ENCODE peak calls at places on chromosome 22, in ten cellular contexts. I is GM23248, P is A549, T is IMR-90, A is brain microvascular endothelial cell, Y is GM12878, S is pancreas, L is adrenal gland, D is hepatocyte, U is stomach. J is an unnamed sample.

GRCh38 chr22:50258361-50259292 is 2.9 kb downstream of the MAPK12 start:
- DNase-seq in A (no peak), T (no peak), I (no peak), P (no peak), S (no peak), D (no peak), Y (no peak), L (no peak), U (peak), J (no peak)

GRCh38 chr22:40281717-40282116 is 64.6 kb upstream of the ADSL start:
- DNase-seq in S (no peak), D (no peak), A (no peak), P (no peak), I (no peak), T (no peak), Y (no peak), L (no peak), U (no peak), J (no peak)

GRCh38 chr22:27996529-27996925 is 77.5 kb upstream of the PITPNB start:
- DNase-seq in D (no peak), T (no peak), P (no peak), U (no peak), L (no peak), Y (no peak), S (peak), I (no peak), A (no peak), J (no peak)

GRCh38 chr22:37735054-37735453 is 38.2 kb downstream of the TRIOBP start:
- DNase-seq in Y (no peak), I (peak), D (peak), S (peak), A (no peak), P (peak), U (peak), T (no peak), L (peak), J (no peak)

GRCh38 chr22:39429186-39429585 is 27.6 kb upstream of the MGAT3 start:
- DNase-seq in S (no peak), D (peak), L (no peak), T (no peak), Y (no peak), A (no peak), U (no peak), P (no peak), I (no peak), J (no peak)

GRCh38 chr22:38843716-38844660 is at the start of gene NPTXR:
- DNase-seq in U (peak), L (peak), A (no peak), S (peak), Y (no peak), T (peak), P (peak), I (peak), D (peak), J (no peak)

GRCh38 chr22:36391648-36392047 is 3.9 kb upstream of the MYH9 start:
- DNase-seq in S (no peak), A (no peak), L (no peak), U (no peak), P (no peak), I (no peak), T (no peak), D (no peak), Y (no peak), J (no peak)

GRCh38 chr22:37256075-37256726 is 12.1 kb upstream of the RAC2 start:
- DNase-seq in U (no peak), A (no peak), S (no peak), L (no peak), T (no peak), Y (no peak), P (no peak), D (no peak), I (no peak), J (no peak)

GRCh38 chr22:40928657-40929056 is 22.5 kb upstream of the RBX1 start:
- DNase-seq in A (no peak), L (no peak), Y (no peak), P (no peak), T (no peak), S (no peak), I (no peak), U (no peak), D (no peak), J (no peak)

GRCh38 chr22:42560781-42561180 is 7.0 kb downstream of the SERHL2 start:
- DNase-seq in T (no peak), S (no peak), U (no peak), Y (no peak), A (no peak), I (peak), D (no peak), L (no peak), P (no peak), J (no peak)

GRCh38 chr22:50329236-50329635 is 2.4 kb upstream of the DENND6B start:
- DNase-seq in D (no peak), P (no peak), T (peak), S (no peak), U (no peak), Y (no peak), A (peak), L (no peak), I (peak), J (no peak)

GRCh38 chr22:48713266-48714205 is 1114.1 kb downstream of the BRD1 start:
- DNase-seq in Y (no peak), I (no peak), A (no peak), D (no peak), L (no peak), U (no peak), T (no peak), P (no peak), S (peak), J (no peak)

GRCh38 chr22:49628351-49629023 is 199.2 kb downstream of the BRD1 start:
- DNase-seq in L (no peak), A (no peak), D (no peak), I (no peak), S (peak), Y (no peak), T (no peak), P (no peak), U (no peak), J (no peak)

GRCh38 chr22:47775686-47776085 is 1013.2 kb downstream of the TBC1D22A start:
- DNase-seq in Y (no peak), D (no peak), I (no peak), T (no peak), U (no peak), P (no peak), S (no peak), L (no peak), A (no peak), J (no peak)

GRCh38 chr22:35064664-35065063 is 1.3 kb upstream of the ISX start:
- DNase-seq in U (no peak), D (peak), T (no peak), P (no peak), Y (peak), L (no peak), A (no peak), I (no peak), S (no peak), J (no peak)

GRCh38 chr22:27531782-27532530 is 269.6 kb downstream of the MN1 start:
- DNase-seq in L (no peak), A (peak), I (peak), T (peak), Y (no peak), D (peak), S (no peak), P (no peak), U (no peak), J (no peak)

DNA sequence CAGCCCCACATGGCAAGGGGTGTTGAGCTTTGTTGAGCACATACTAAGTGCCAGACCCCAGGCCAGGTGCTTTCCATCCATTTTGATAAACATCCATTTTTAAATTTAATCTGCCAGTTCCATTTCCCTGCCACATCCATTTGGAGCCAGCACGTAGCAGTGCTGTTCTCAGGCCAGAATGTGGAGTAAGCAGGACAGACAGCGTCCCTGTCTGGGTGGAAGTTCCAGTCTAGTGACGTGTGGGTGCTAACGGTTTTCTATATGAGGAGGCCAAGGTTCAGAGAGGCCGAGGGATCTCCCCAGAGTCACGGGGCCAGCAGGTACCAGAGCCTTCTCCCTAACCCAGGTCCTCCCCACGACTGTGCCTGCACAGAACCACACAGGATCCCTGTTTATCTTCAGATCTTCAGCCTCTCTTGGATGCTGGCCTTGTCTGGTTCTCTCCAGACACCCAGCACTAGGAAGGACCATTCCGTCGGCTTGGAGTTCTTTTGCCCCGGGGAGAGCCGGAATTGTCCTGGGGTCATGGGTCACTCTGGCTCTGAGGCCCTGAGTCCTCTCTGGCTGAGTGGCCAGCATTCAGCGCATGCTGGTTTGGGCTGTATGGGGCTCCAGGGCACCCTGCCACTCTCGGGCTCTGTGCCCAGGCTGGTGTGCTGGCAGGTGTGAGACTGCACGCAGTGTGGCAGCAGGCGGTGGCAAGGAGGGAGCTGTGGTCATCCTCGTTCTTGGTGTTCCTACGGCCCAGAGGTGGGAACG is 63.6 kb upstream of the PPARA start:
- DNase-seq in D (no peak), A (no peak), Y (no peak), L (peak), I (peak), T (peak), S (peak), U (peak), P (no peak), J (peak)
- H3K27ac ChIP-seq in D (peak), A (peak), Y (no peak), L (peak), I (peak), T (peak), S (peak), U (peak), P (peak), J (peak)

GRCh38 chr22:20549232-20549841 is 41.9 kb downstream of the MED15 start:
- DNase-seq in P (no peak), L (no peak), T (no peak), A (no peak), I (no peak), D (no peak), S (no peak), U (no peak), Y (no peak), J (no peak)

GRCh38 chr22:20552450-20552894 is 45.1 kb downstream of the MED15 start:
- DNase-seq in T (peak), D (peak), I (peak), Y (no peak), U (peak), P (no peak), S (no peak), A (peak), L (peak), J (peak)

GRCh38 chr22:20550057-20550817 is 42.8 kb downstream of the MED15 start:
- DNase-seq in L (no peak), P (no peak), Y (no peak), A (no peak), U (no peak), D (no peak), T (no peak), I (peak), S (no peak), J (no peak)

GRCh38 chr22:20551805-20552449 is 44.5 kb downstream of the MED15 start:
- DNase-seq in P (no peak), S (peak), D (no peak), T (no peak), A (no peak), U (no peak), L (no peak), Y (no peak), I (peak), J (peak)

GRCh38 chr22:20550851-20551744 is 43.7 kb downstream of the MED15 start:
- DNase-seq in D (peak), A (peak), L (peak), Y (peak), P (no peak), T (peak), I (peak), U (no peak), S (no peak), J (peak)
- H3K4me3 ChIP-seq in D (no peak), A (no peak), L (no peak), Y (no peak), P (no peak), T (no peak), I (peak), U (no peak), S (no peak), J (peak)

DNA sequence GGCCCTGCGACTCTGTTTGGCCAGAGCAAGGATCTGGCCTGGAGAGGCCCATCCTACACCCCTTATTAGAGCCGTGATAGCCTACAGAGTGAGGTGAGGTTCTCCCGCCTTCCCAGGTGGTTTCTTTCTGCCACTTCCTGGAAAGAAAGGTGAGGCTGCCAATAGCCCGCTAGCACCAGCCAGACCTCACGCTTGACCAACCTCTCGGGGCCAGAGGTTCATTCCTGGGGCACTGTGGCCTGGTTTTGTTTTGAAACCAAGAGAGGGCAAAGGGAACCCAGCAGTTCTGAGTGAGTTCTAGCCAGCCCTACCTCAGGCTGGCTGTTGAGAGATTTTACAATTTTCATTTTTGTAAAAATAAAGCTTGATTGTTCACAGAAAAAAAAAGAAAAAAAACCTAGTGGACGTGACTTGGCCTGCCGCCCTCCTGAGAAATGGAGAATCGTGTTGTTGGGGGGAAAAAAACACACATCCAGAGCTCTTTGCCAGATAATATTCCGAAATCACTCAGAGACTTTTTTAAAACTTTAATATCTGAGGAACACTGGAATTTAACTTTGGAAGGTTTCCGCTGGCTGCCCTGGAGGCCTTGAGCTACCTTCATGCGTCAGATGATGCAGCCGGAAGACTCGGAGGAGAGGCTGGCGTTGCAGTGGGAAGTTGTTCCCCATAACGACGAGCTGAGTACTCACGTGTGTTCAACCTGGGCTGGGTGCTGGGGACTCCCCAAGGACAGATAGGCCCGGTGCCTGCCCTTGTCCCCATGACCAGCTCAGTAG is 84.5 kb downstream of the BCR start:
- DNase-seq in P (no peak), T (no peak), U (peak), S (no peak), Y (no peak), D (no peak), I (no peak), L (peak), A (no peak), J (no peak)
- H3K27ac ChIP-seq in P (no peak), T (no peak), U (peak), S (peak), Y (peak), D (no peak), I (no peak), L (peak), A (no peak), J (no peak)

GRCh38 chr22:46432164-46433068 is 96.9 kb downstream of the TRMU start:
- DNase-seq in I (no peak), L (no peak), A (no peak), U (peak), D (no peak), Y (no peak), T (no peak), P (no peak), S (no peak), J (no peak)
- H3K4me3 ChIP-seq in I (no peak), L (peak), A (no peak), U (peak), D (no peak), Y (peak), T (no peak), P (no peak), S (no peak), J (peak)

GRCh38 chr22:24154826-24155225 is 26.5 kb upstream of the SUSD2 start:
- DNase-seq in Y (no peak), U (no peak), L (no peak), I (no peak), A (no peak), P (no peak), S (no peak), T (no peak), D (no peak), J (no peak)

GRCh38 chr22:24155597-24156145 is 25.6 kb upstream of the SUSD2 start:
- DNase-seq in A (peak), L (peak), T (peak), U (peak), D (peak), P (peak), Y (no peak), S (peak), I (peak), J (peak)

GRCh38 chr22:24157783-24158170 is 23.5 kb upstream of the SUSD2 start:
- DNase-seq in U (no peak), D (no peak), T (no peak), A (no peak), P (no peak), S (no peak), I (peak), Y (no peak), L (no peak), J (peak)

GRCh38 chr22:24156146-24156914 is 25.0 kb upstream of the SUSD2 start:
- DNase-seq in I (peak), S (peak), Y (no peak), A (peak), L (no peak), P (no peak), D (peak), T (peak), U (peak), J (no peak)

DNA sequence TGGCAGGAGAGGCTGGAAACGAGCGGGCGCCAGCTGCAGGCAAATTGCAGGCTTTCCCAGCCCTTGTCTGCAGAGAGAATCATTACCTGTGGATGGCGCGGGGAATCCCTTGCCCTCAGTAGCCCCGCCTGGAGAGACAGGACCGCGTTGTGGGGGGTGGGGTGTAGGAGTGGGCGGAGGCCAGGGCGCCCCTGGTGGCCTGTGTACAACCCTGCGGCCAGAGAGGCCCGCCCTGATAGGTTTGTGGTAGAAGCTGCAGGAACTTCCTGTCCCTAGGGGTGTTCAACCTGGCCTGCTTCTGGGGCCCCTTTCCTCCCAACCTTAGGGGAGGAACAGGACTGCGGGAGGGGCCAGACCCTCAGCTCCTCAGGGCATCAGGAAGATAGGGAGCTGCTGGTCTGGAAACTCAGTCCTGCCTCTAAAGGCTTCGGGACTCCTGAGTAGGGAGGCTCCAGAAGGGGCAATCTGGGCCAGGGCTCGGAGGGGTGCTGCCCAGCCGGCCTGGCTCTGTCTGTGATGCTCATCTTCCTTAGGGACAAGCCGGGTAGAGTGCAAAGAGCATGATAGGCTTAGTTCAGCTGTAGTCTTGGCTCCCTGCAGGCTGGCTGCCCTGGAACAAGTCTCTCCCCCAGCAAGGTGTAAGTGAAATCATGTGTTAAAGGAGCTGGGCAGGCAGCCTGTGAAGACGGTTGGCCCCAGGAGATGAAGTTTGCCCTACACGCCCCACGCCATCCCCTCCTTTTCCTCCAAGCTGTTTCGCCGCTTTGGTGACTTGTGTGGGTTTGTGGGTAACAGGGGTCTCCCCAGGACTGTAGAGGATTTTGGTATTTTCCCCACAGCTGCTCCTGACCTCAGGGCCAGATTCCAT is 24.1 kb upstream of the SUSD2 start:
- DNase-seq in Y (peak), L (peak), S (peak), P (peak), I (peak), A (peak), T (peak), D (peak), U (peak), J (peak)
- H3K27ac ChIP-seq in Y (peak), L (peak), S (peak), P (peak), I (peak), A (no peak), T (peak), D (peak), U (peak), J (peak)

DNA sequence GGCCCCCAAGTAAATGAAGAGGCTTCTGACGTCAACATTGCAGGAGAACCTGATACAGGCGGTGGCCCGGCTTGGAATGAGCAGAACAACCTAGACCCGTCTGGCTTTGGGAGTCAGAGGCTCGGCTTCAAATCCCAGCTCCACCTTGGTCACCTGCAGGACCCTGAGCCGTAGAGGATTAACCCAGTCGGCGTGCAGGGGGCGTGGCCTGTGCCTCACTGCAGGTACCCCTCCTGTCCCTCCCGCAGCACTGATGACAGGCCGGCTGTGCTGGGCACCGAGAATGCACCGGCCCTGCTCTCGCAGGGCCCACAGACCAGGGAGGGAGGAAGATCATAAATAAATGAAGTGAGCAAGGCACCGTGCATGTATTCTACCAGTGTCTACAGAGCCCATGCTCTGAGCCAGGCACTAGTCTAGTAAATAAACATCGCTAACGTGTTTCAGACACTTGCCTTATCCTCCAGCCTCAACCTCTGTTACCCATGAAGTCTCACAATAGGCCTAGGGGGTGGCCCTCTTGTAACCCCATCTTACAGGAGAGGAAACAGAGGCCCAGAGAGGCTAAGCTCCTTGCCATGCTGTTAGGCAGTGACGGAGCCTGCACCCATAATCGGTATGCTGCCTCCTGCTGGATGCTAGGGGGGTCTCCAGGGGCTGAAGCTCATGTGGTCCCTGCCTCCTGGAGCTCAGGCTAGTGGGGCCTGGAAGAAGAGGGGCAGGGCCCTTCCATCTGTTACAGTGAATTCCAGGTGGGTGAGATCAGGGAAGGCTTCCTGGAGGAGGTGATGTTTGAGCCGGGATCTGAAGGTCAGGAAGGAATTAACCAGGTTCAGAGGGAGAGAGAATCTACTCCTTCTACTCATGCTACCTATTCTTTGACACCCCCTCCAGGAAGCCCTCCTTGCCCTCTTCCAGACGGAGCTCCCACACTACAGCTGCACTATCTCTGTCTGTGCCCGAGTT is 53.4 kb downstream of the RTL6 start:
- DNase-seq in Y (no peak), D (no peak), P (no peak), I (peak), U (no peak), L (no peak), A (no peak), S (peak), T (no peak), J (no peak)
- H3K4me3 ChIP-seq in Y (no peak), D (no peak), P (no peak), I (no peak), U (no peak), L (no peak), A (no peak), S (no peak), T (no peak), J (no peak)